ENCODE peak calls at places on chromosome 16, in ten cellular contexts. T is AG04450, Z is left lung, M is B cell, G is mammary epithelial cell, K is ovary, E is RWPE1, Y is WTC11, X is dorsolateral prefrontal cortex, S is nephron progenitor cell. I is an unnamed sample.

GRCh38 chr16:85746431-85747227 is 4.3 kb downstream of the C16orf74 start:
- DNase-seq in Y (no peak), Z (no peak), X (no peak), G (peak; percentile 89), M (no peak), E (peak; percentile 92), S (no peak), T (no peak), K (no peak), I (peak; percentile 48)

GRCh38 chr16:35533683-35534082 is 2074.3 kb downstream of the TP53TG3F start:
- DNase-seq in G (no peak), S (no peak), E (no peak), X (no peak), Y (no peak), M (no peak), Z (no peak), T (no peak), K (no peak), I (no peak)

GRCh38 chr16:630815-631405 is at the start of gene WFIKKN1:
- DNase-seq in K (peak; percentile 45), Y (peak; percentile 85), Z (peak; percentile 88), M (peak; percentile 54), T (no peak), E (no peak), G (no peak), X (no peak), S (peak; percentile 91), I (no peak)

GRCh38 chr16:67857547-67858233 is 10.2 kb upstream of the CENPT start:
- DNase-seq in M (no peak), G (peak; percentile 96), X (no peak), K (peak; percentile 80), S (no peak), T (peak; percentile 48), Z (no peak), Y (peak; percentile 51), E (peak; percentile 97), I (peak; percentile 92)

GRCh38 chr16:69482410-69482951 is 58.1 kb downstream of the CYB5B start:
- DNase-seq in K (peak; percentile 39), G (no peak), S (no peak), M (no peak), X (peak; percentile 43), E (no peak), Y (no peak), Z (no peak), T (no peak), I (peak; percentile 66)

GRCh38 chr16:23905027-23905426 is 69.2 kb downstream of the PRKCB start:
- DNase-seq in T (peak; percentile 16), S (peak; percentile 41), Y (peak; percentile 61), M (no peak), G (peak; percentile 66), K (no peak), X (no peak), E (peak; percentile 60), Z (no peak), I (peak; percentile 62)

GRCh38 chr16:24124291-24124690 is 131.8 kb upstream of the CACNG3 start:
- DNase-seq in X (no peak), Y (no peak), M (no peak), G (no peak), T (no peak), E (no peak), S (no peak), K (no peak), Z (no peak), I (no peak)

GRCh38 chr16:56269824-56270684 is 78.8 kb downstream of the GNAO1 start:
- DNase-seq in Z (no peak), X (no peak), Y (peak; percentile 37), S (peak; percentile 25), G (no peak), E (no peak), T (peak; percentile 42), K (no peak), M (no peak), I (peak; percentile 87)

GRCh38 chr16:4474192-4474961 is at the start of gene NMRAL1:
- DNase-seq in T (no peak), Y (peak; percentile 94), S (peak; percentile 75), X (peak; percentile 89), Z (peak; percentile 95), G (peak; percentile 90), K (peak; percentile 93), E (peak; percentile 89), M (peak; percentile 81), I (peak; percentile 89)

GRCh38 chr16:4475880-4476790 is at the start of gene HMOX2:
- DNase-seq in T (no peak), M (peak; percentile 95), X (peak; percentile 97), S (peak; percentile 91), Z (peak; percentile 98), G (peak; percentile 93), Y (peak; percentile 96), E (peak; percentile 89), K (peak; percentile 92), I (peak; percentile 87)

GRCh38 chr16:4481526-4481925 is 5.3 kb downstream of the HMOX2 start:
- DNase-seq in S (no peak), X (no peak), E (no peak), T (no peak), Z (no peak), K (no peak), M (no peak), G (no peak), Y (no peak), I (no peak)

GRCh38 chr16:4481965-4482364 is 5.8 kb downstream of the HMOX2 start:
- DNase-seq in K (no peak), Z (no peak), Y (no peak), S (no peak), T (no peak), M (no peak), E (no peak), G (no peak), X (no peak), I (no peak)

DNA sequence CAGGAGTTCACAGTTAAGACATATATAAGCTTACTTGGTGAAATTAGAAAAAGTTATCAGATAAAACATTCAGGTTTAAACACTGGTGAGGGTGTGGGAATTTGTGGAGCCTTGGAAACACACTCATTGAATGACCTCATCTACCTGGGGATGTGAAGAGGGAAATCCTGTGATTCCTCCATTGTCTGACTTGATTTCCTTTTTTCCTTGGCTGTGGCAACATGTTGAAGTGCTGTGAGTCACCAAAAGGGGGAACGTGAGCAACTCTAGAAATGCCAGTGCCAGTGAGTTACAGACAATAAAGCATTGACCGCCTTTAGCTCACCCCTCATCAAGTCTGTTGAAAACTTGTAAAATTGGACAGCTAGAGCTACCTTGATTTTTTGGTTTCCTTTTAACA is 1.8 kb downstream of the HMOX2 start:
- DNase-seq in T (no peak), X (no peak), E (peak; percentile 74), G (peak; percentile 93), Z (no peak), Y (no peak), M (no peak), K (no peak), S (no peak), I (peak; percentile 75)
- TF ChIP-seq CTCF in T (peak; percentile 25), X (no peak), E (no peak), G (no peak), Z (no peak), Y (no peak), M (no peak), K (no peak), S (no peak), I (peak; percentile 33)

GRCh38 chr16:13697568-13697967 is 222.4 kb upstream of the ERCC4 start:
- DNase-seq in S (no peak), Y (no peak), X (no peak), M (no peak), T (no peak), Z (no peak), G (no peak), K (no peak), E (no peak), I (no peak)

GRCh38 chr16:13702614-13703013 is 217.3 kb upstream of the ERCC4 start:
- DNase-seq in K (no peak), T (no peak), G (no peak), S (no peak), X (peak; percentile 41), Y (no peak), M (no peak), Z (no peak), E (no peak), I (no peak)

GRCh38 chr16:13696017-13696416 is 223.9 kb upstream of the ERCC4 start:
- DNase-seq in E (no peak), M (no peak), K (no peak), T (no peak), G (no peak), Y (no peak), X (no peak), S (no peak), Z (no peak), I (no peak)

GRCh38 chr16:13697013-13697412 is 222.9 kb upstream of the ERCC4 start:
- DNase-seq in K (no peak), T (no peak), S (no peak), Y (no peak), E (no peak), Z (no peak), M (no peak), G (no peak), X (no peak), I (no peak)
- TF ChIP-seq CTCF in K (no peak), T (no peak), S (no peak), Y (no peak), E (no peak), Z (no peak), M (no peak), G (no peak), X (no peak), I (no peak)

GRCh38 chr16:50024684-50025543 is at the start of gene CNEP1R1:
- DNase-seq in Y (peak; percentile 95), S (peak; percentile 92), K (peak; percentile 94), E (peak; percentile 100), M (peak; percentile 96), G (peak; percentile 97), Z (peak; percentile 96), T (peak; percentile 93), X (peak; percentile 95), I (peak; percentile 97)

GRCh38 chr16:50024207-50024606 is 818 bp upstream of the CNEP1R1 start:
- DNase-seq in K (no peak), M (no peak), S (no peak), Z (no peak), G (no peak), E (no peak), X (no peak), T (no peak), Y (no peak), I (no peak)

GRCh38 chr16:50025544-50025931 is 513 bp downstream of the CNEP1R1 start:
- DNase-seq in T (no peak), M (peak; percentile 43), Z (no peak), X (no peak), E (peak; percentile 32), G (peak; percentile 33), Y (no peak), K (peak; percentile 18), S (no peak), I (peak; percentile 16)

GRCh38 chr16:50023626-50024025 is 1.4 kb upstream of the CNEP1R1 start:
- DNase-seq in G (no peak), Y (no peak), Z (no peak), T (no peak), S (no peak), K (no peak), E (no peak), M (no peak), X (no peak), I (no peak)

GRCh38 chr16:50021509-50021908 is 3.5 kb upstream of the CNEP1R1 start:
- DNase-seq in X (no peak), Y (peak; percentile 42), E (no peak), Z (no peak), G (peak; percentile 3), T (no peak), S (no peak), K (no peak), M (no peak), I (no peak)
- TF ChIP-seq CTCF in X (no peak), Y (no peak), E (no peak), Z (no peak), G (no peak), T (no peak), S (no peak), K (no peak), M (no peak), I (no peak)

GRCh38 chr16:27223226-27223610 is 19.9 kb downstream of the KDM8 start:
- DNase-seq in S (no peak), K (no peak), M (no peak), Z (no peak), Y (no peak), T (no peak), E (no peak), G (no peak), X (no peak), I (no peak)
- TF ChIP-seq CTCF in S (no peak), K (no peak), M (no peak), Z (no peak), Y (no peak), T (no peak), E (no peak), G (no peak), X (no peak), I (no peak)